ENCODE peak calls at places on chromosomes 3 and 15, in nine cellular contexts. Y is activated CD8-positive, alpha-beta T cell treated with anti-CD3 and anti-CD28 coated beads for 36 hours; D is SK-N-SH treated with all-trans-retinoic acid at 6 μM for 48 hours; G is right cardiac atrium; L is stimulated activated naive CD8-positive, alpha-beta T cell treated with anti-CD3 and anti-CD28 coated beads, Interleukin-15, Interleukin-2, amounts not matched to agents 100 U/mL and 50 U/mL, for 24 hours; X is activated T-cell treated with anti-CD3 and anti-CD28 coated beads, Interleukin-2, amount 50 U/mL, for 72 hours; Q is naive B cell; H is activated CD4-positive, CD25-positive, alpha-beta regulatory T cell treated with anti-CD3 and anti-CD28 coated beads, Interleukin-2, amount 50 U/mL, for 24 hours; M is activated naive CD8-positive, alpha-beta T cell treated with anti-CD3 and anti-CD28 coated beads, Interleukin-2, amount 50 U/mL, for 24 hours. V is an unnamed sample.

GRCh38 chr15:58459562-58459961 is 27.8 kb downstream of the LIPC start:
- ATAC-seq in M (no peak), G (peak; percentile 92), D (no peak), Y (no peak), Q (no peak), H (no peak), L (no peak), X (no peak), V (no peak)

GRCh38 chr3:73327052-73327451 is 265.6 kb downstream of the EBLN2 start:
- ATAC-seq in M (no peak), Q (no peak), D (no peak), X (no peak), L (no peak), Y (no peak), H (no peak), G (no peak), V (no peak)

GRCh38 chr15:92947071-92947730 is 47.1 kb downstream of the CHD2 start:
- ATAC-seq in Y (no peak), X (no peak), Q (no peak), L (no peak), G (no peak), H (no peak), M (no peak), D (no peak), V (no peak)

GRCh38 chr3:42019144-42019952 is 57.4 kb upstream of the ULK4 start:
- ATAC-seq in H (no peak), G (no peak), M (no peak), L (no peak), X (no peak), D (no peak), Q (no peak), Y (no peak), V (no peak)

GRCh38 chr3:72452745-72453144 is 395.5 kb downstream of the SHQ1 start:
- ATAC-seq in L (no peak), M (no peak), Y (no peak), Q (no peak), H (no peak), G (no peak), D (no peak), X (no peak), V (no peak)

GRCh38 chr3:48928679-48929078 is 10.0 kb downstream of the ARIH2 start:
- ATAC-seq in H (peak; percentile 37), X (peak; percentile 35), D (no peak), Y (peak; percentile 31), L (no peak), Q (no peak), M (no peak), G (peak; percentile 21), V (peak; percentile 48)

GRCh38 chr15:89633585-89633984 is 21.7 kb downstream of the KIF7 start:
- ATAC-seq in Y (no peak), G (no peak), H (no peak), Q (no peak), D (no peak), L (no peak), M (no peak), X (no peak), V (no peak)

GRCh38 chr15:74168673-74169274 is 4.7 kb upstream of the ISLR start:
- ATAC-seq in Y (no peak), G (peak; percentile 22), H (no peak), M (no peak), L (no peak), Q (no peak), D (no peak), X (no peak), V (no peak)

GRCh38 chr3:6079518-6080179 is 781.3 kb upstream of the GRM7 start:
- ATAC-seq in G (no peak), L (no peak), Q (no peak), Y (no peak), M (no peak), D (no peak), H (no peak), X (no peak), V (no peak)

GRCh38 chr3:30527720-30528119 is 78.7 kb upstream of the TGFBR2 start:
- ATAC-seq in D (no peak), L (no peak), H (no peak), M (no peak), X (no peak), Y (no peak), Q (no peak), G (peak; percentile 67), V (no peak)

GRCh38 chr3:49530231-49530630 is 24.0 kb upstream of the BSN start:
- ATAC-seq in X (no peak), H (no peak), Y (no peak), G (no peak), L (no peak), M (no peak), Q (no peak), D (no peak), V (no peak)

GRCh38 chr3:119343719-119344118 is 49.5 kb downstream of the ARHGAP31 start:
- ATAC-seq in Y (no peak), D (no peak), L (peak; percentile 42), M (no peak), G (no peak), X (no peak), Q (peak; percentile 58), H (no peak), V (no peak)

GRCh38 chr15:74311734-74312444 is 55.6 kb downstream of the CYP11A1 start:
- ATAC-seq in G (no peak), X (no peak), D (peak; percentile 34), L (no peak), Y (no peak), H (no peak), Q (no peak), M (no peak), V (no peak)

GRCh38 chr3:126912027-126912422 is 70.9 kb upstream of the PLXNA1 start:
- ATAC-seq in D (no peak), X (peak; percentile 31), L (no peak), M (peak; percentile 13), Q (no peak), H (no peak), Y (peak; percentile 15), G (peak; percentile 22), V (no peak)

GRCh38 chr15:82873000-82873680 is 63.7 kb downstream of the WHAMM start:
- ATAC-seq in D (no peak), M (no peak), G (peak; percentile 74), Q (no peak), Y (no peak), X (no peak), L (no peak), H (no peak), V (no peak)